ENCODE peak calls at places on chromosomes 3 and 15, in six cellular contexts. One of them, this sample, is unnamed.

GRCh38 chr3:179093807-179094206 is 22.2 kb upstream of the ZMAT3 start:
- DNase-seq in bronchial epithelial cell: peak
- DNase-seq in fibroblast of the aortic adventitia: no peak
- DNase-seq in breast epithelium: no peak
- DNase-seq in kidney: no peak
- DNase-seq in neural crest cell: no peak
- DNase-seq in this sample: no peak

GRCh38 chr15:66907826-66908502 is 157.4 kb upstream of the SMAD3 start:
- DNase-seq in breast epithelium: no peak
- DNase-seq in bronchial epithelial cell: no peak
- DNase-seq in neural crest cell: no peak
- DNase-seq in fibroblast of the aortic adventitia: peak
- DNase-seq in kidney: no peak
- DNase-seq in this sample: no peak

GRCh38 chr3:141876381-141876890 is at the start of gene ATP1B3:
- DNase-seq in kidney: peak
- DNase-seq in neural crest cell: peak
- DNase-seq in bronchial epithelial cell: peak
- DNase-seq in fibroblast of the aortic adventitia: peak
- DNase-seq in breast epithelium: peak
- DNase-seq in this sample: peak

GRCh38 chr3:28576590-28577220 is 228.1 kb upstream of the AZI2 start:
- DNase-seq in kidney: no peak
- DNase-seq in breast epithelium: no peak
- DNase-seq in bronchial epithelial cell: no peak
- DNase-seq in neural crest cell: peak
- DNase-seq in fibroblast of the aortic adventitia: no peak
- DNase-seq in this sample: peak

GRCh38 chr15:68578960-68579935 is at the start of gene CORO2B:
- DNase-seq in bronchial epithelial cell: no peak
- DNase-seq in fibroblast of the aortic adventitia: peak
- DNase-seq in breast epithelium: no peak
- DNase-seq in neural crest cell: peak
- DNase-seq in kidney: peak
- DNase-seq in this sample: peak

GRCh38 chr15:38398134-38398533 is 55.8 kb upstream of the FAM98B start:
- DNase-seq in bronchial epithelial cell: peak
- DNase-seq in fibroblast of the aortic adventitia: peak
- DNase-seq in breast epithelium: no peak
- DNase-seq in neural crest cell: no peak
- DNase-seq in kidney: no peak
- DNase-seq in this sample: no peak

GRCh38 chr3:71689305-71689704 is 35.9 kb downstream of the EIF4E3 start:
- DNase-seq in neural crest cell: no peak
- DNase-seq in fibroblast of the aortic adventitia: no peak
- DNase-seq in breast epithelium: no peak
- DNase-seq in bronchial epithelial cell: peak
- DNase-seq in kidney: no peak
- DNase-seq in this sample: no peak

GRCh38 chr3:37963635-37964034 is 27.0 kb upstream of the VILL start:
- DNase-seq in breast epithelium: no peak
- DNase-seq in fibroblast of the aortic adventitia: no peak
- DNase-seq in bronchial epithelial cell: no peak
- DNase-seq in neural crest cell: no peak
- DNase-seq in kidney: no peak
- DNase-seq in this sample: no peak

GRCh38 chr3:168121175-168121853 is 25.6 kb upstream of the GOLIM4 start:
- DNase-seq in breast epithelium: no peak
- DNase-seq in neural crest cell: no peak
- DNase-seq in kidney: no peak
- DNase-seq in bronchial epithelial cell: no peak
- DNase-seq in fibroblast of the aortic adventitia: peak
- DNase-seq in this sample: no peak

GRCh38 chr15:70164910-70165791 is 67.4 kb upstream of the TLE3 start:
- DNase-seq in kidney: no peak
- DNase-seq in breast epithelium: no peak
- DNase-seq in bronchial epithelial cell: no peak
- DNase-seq in fibroblast of the aortic adventitia: no peak
- DNase-seq in neural crest cell: no peak
- DNase-seq in this sample: no peak

GRCh38 chr3:168096210-168096795 is 579 bp upstream of the GOLIM4 start:
- DNase-seq in breast epithelium: no peak
- DNase-seq in neural crest cell: peak
- DNase-seq in bronchial epithelial cell: peak
- DNase-seq in fibroblast of the aortic adventitia: peak
- DNase-seq in kidney: peak
- DNase-seq in this sample: peak

DNA sequence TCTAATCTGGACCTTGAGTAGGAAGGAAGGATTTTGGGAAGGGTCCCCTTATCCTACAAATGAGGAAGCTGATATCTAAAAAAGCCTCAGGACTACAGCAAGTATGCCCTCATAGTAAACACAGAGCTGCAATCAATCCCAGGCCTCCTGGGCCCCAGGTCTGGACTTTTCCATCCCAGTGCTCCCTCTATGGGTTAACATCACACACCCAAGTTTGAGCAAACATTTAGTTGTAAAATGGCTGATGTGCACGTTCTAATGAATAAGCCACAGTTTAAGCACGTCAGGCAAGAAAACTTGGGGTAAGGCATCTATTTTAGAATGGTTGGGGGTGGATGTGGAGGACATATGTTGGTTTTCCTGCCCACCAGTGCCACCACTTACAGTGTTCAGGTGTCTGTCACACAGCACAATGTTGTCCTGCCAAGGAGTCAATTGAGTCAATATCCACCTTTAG is 44.3 kb upstream of the UBE2E1 start:
- DNase-seq in breast epithelium: no peak
- DNase-seq in bronchial epithelial cell: peak
- DNase-seq in kidney: no peak
- DNase-seq in neural crest cell: no peak
- DNase-seq in fibroblast of the aortic adventitia: peak
- DNase-seq in this sample: no peak
- TF ChIP-seq CTCF in breast epithelium: no peak
- TF ChIP-seq CTCF in bronchial epithelial cell: peak
- TF ChIP-seq CTCF in kidney: peak
- TF ChIP-seq CTCF in neural crest cell: peak
- TF ChIP-seq CTCF in fibroblast of the aortic adventitia: peak
- TF ChIP-seq CTCF in this sample: no peak

DNA sequence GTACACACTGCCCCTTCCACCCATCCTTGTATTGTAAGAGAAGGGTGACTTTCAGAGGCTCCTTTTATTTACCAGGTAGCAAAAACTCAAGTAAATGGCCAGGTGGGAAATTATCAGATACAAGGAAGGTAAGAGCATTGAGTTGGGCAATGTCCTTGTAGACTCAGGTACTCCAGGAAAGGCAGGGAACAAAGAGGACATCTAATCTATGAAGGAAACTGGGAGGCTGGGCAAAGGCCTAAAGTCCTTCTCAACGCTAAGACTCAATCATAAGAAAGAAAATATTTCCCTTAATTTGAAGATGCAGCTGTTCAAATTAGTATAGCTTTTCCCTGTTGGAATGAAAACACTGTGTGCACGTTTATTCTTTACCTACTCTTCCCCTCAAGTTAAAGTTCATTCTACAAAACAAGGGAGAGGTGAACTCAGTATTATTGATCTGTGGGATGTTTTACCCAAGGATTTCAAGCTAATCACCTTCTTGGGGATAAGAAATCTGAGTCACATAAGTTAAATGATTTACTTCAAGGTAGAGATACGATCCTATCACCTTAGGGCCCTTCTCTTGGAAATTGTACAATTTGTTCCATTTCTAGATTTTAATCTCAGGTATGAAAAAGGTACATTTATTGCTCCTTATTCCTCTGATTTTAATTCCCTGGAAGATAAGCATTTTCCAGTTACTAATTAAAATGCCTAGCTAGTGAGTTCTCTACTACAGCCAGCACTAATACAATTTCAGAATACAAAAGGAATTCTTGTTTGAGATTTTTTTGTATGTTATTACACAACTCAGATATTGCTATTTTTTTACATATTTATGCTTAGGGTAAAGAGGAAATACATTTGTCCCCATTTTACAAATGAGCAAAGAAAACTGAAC is 80.6 kb downstream of the PLD1 start:
- DNase-seq in breast epithelium: no peak
- DNase-seq in neural crest cell: no peak
- DNase-seq in fibroblast of the aortic adventitia: no peak
- DNase-seq in bronchial epithelial cell: no peak
- DNase-seq in kidney: no peak
- DNase-seq in this sample: no peak
- TF ChIP-seq CTCF in breast epithelium: no peak
- TF ChIP-seq CTCF in neural crest cell: no peak
- TF ChIP-seq CTCF in fibroblast of the aortic adventitia: no peak
- TF ChIP-seq CTCF in bronchial epithelial cell: no peak
- TF ChIP-seq CTCF in kidney: no peak
- TF ChIP-seq CTCF in this sample: no peak

GRCh38 chr3:188204516-188204915 is 50.6 kb downstream of the LPP start:
- DNase-seq in neural crest cell: no peak
- DNase-seq in breast epithelium: peak
- DNase-seq in bronchial epithelial cell: no peak
- DNase-seq in kidney: no peak
- DNase-seq in fibroblast of the aortic adventitia: no peak
- DNase-seq in this sample: no peak

GRCh38 chr3:188206787-188207186 is 52.8 kb downstream of the LPP start:
- DNase-seq in neural crest cell: no peak
- DNase-seq in bronchial epithelial cell: no peak
- DNase-seq in fibroblast of the aortic adventitia: no peak
- DNase-seq in breast epithelium: no peak
- DNase-seq in kidney: no peak
- DNase-seq in this sample: no peak

GRCh38 chr3:188207941-188208750 is 54.2 kb downstream of the LPP start:
- DNase-seq in fibroblast of the aortic adventitia: no peak
- DNase-seq in kidney: no peak
- DNase-seq in bronchial epithelial cell: no peak
- DNase-seq in neural crest cell: no peak
- DNase-seq in breast epithelium: peak
- DNase-seq in this sample: peak

GRCh38 chr3:188208751-188209433 is 54.9 kb downstream of the LPP start:
- DNase-seq in breast epithelium: no peak
- DNase-seq in bronchial epithelial cell: peak
- DNase-seq in kidney: no peak
- DNase-seq in neural crest cell: no peak
- DNase-seq in fibroblast of the aortic adventitia: peak
- DNase-seq in this sample: no peak

GRCh38 chr3:188205992-188206416 is 52.0 kb downstream of the LPP start:
- DNase-seq in neural crest cell: no peak
- DNase-seq in breast epithelium: peak
- DNase-seq in fibroblast of the aortic adventitia: no peak
- DNase-seq in bronchial epithelial cell: no peak
- DNase-seq in kidney: no peak
- DNase-seq in this sample: no peak
- TF ChIP-seq CTCF in neural crest cell: peak
- TF ChIP-seq CTCF in breast epithelium: peak
- TF ChIP-seq CTCF in fibroblast of the aortic adventitia: no peak
- TF ChIP-seq CTCF in bronchial epithelial cell: peak
- TF ChIP-seq CTCF in kidney: peak
- TF ChIP-seq CTCF in this sample: peak

DNA sequence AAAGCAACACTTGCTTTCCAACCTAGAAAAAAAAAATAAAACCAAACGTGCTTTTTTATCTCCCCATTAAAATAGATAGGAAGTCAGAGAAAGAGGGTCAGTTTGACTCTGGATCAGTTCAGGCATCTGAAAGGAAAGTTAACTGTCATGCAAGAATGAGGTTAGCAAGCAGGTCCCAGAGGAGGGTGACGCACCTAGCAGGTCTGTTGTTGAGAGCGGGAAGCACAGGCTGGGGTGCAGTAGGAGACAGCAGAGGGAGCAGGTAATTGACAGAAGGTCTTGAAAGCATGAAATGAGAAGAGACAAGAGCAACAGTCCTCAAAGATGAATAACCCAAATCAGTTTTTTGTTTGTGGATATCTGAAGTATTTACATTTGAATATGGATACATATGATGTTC is 82.5 kb downstream of the ANO10 start:
- DNase-seq in neural crest cell: no peak
- DNase-seq in kidney: no peak
- DNase-seq in breast epithelium: no peak
- DNase-seq in fibroblast of the aortic adventitia: no peak
- DNase-seq in bronchial epithelial cell: no peak
- DNase-seq in this sample: peak
- TF ChIP-seq CTCF in neural crest cell: no peak
- TF ChIP-seq CTCF in kidney: no peak
- TF ChIP-seq CTCF in breast epithelium: no peak
- TF ChIP-seq CTCF in fibroblast of the aortic adventitia: no peak
- TF ChIP-seq CTCF in bronchial epithelial cell: no peak
- TF ChIP-seq CTCF in this sample: no peak